ENCODE peak calls at places on chromosomes 11 and 22, in five cellular contexts. Y is activated CD4-positive, alpha-beta T cell treated with anti-CD3 and anti-CD28 coated beads, Interleukin-2, amount 50 U/mL, for 48 hours; N is MCF 10A; I is NCI-H345; O is GF-D8. T is an unnamed sample.

GRCh38 chr11:62193954-62194353 is 3.9 kb downstream of the SCGB1D1 start:
- DNase-seq in I (no peak), O (no peak), N (peak), Y (no peak), T (no peak)

GRCh38 chr11:124602193-124602592 is 9.0 kb upstream of the PANX3 start:
- DNase-seq in Y (no peak), O (no peak), N (peak), I (no peak), T (no peak)

GRCh38 chr11:65150513-65151271 is 16.4 kb upstream of the SYVN1 start:
- DNase-seq in I (peak), O (peak), N (peak), Y (peak), T (no peak)

GRCh38 chr22:26065847-26066246 is 103.4 kb upstream of the SEZ6L start:
- DNase-seq in N (no peak), Y (no peak), I (no peak), O (no peak), T (no peak)

GRCh38 chr11:88508808-88509581 is 171.5 kb upstream of the CTSC start:
- DNase-seq in N (no peak), Y (peak), I (peak), O (no peak), T (no peak)

GRCh38 chr22:44355688-44356070 is 42.9 kb upstream of the SHISAL1 start:
- DNase-seq in Y (no peak), N (no peak), I (no peak), O (no peak), T (no peak)

GRCh38 chr22:36587289-36588154 is 58.6 kb upstream of the EIF3D start:
- DNase-seq in Y (no peak), O (no peak), I (no peak), N (peak), T (no peak)

GRCh38 chr22:30828187-30829155 is 133.8 kb downstream of the OSBP2 start:
- DNase-seq in I (no peak), Y (no peak), O (no peak), N (no peak), T (no peak)

GRCh38 chr11:64263021-64263946 is 12.0 kb downstream of the PLCB3 start:
- DNase-seq in I (no peak), Y (no peak), N (peak), O (no peak), T (peak)

GRCh38 chr11:44371706-44372105 is 61.8 kb upstream of the ALX4 start:
- DNase-seq in O (no peak), N (no peak), I (no peak), Y (no peak), T (no peak)